ENCODE peak calls at places on chromosomes 4 and X, in eight cellular contexts. One of them, this sample, is unnamed.

GRCh38 chr4:40976343-40976742 is 226.6 kb downstream of the NSUN7 start:
- DNase-seq in right lobe of liver: no peak
- DNase-seq in HFF-Myc: no peak
- DNase-seq in AG20443: peak
- DNase-seq in HS-27A: no peak
- DNase-seq in A549: peak
- DNase-seq in endothelial cell: peak
- DNase-seq in IMR-90: peak
- DNase-seq in this sample: peak

GRCh38 chrX:70554948-70555347 is 110.3 kb downstream of the DLG3 start:
- DNase-seq in right lobe of liver: no peak
- DNase-seq in HFF-Myc: no peak
- DNase-seq in AG20443: no peak
- DNase-seq in HS-27A: no peak
- DNase-seq in A549: no peak
- DNase-seq in endothelial cell: no peak
- DNase-seq in IMR-90: no peak
- DNase-seq in this sample: no peak

GRCh38 chr4:177964061-177964460 is 521.8 kb upstream of the AGA start:
- DNase-seq in right lobe of liver: no peak
- DNase-seq in HFF-Myc: no peak
- DNase-seq in AG20443: no peak
- DNase-seq in HS-27A: peak
- DNase-seq in A549: no peak
- DNase-seq in endothelial cell: no peak
- DNase-seq in IMR-90: peak
- DNase-seq in this sample: no peak

GRCh38 chr4:188934320-188934975 is 795.2 kb downstream of the TRIML1 start:
- DNase-seq in right lobe of liver: no peak
- DNase-seq in HFF-Myc: no peak
- DNase-seq in AG20443: no peak
- DNase-seq in HS-27A: no peak
- DNase-seq in A549: no peak
- DNase-seq in endothelial cell: no peak
- DNase-seq in IMR-90: peak
- DNase-seq in this sample: peak

GRCh38 chr4:74632634-74633033 is 161.7 kb downstream of the BTC start:
- DNase-seq in right lobe of liver: peak
- DNase-seq in HFF-Myc: peak
- DNase-seq in AG20443: no peak
- DNase-seq in HS-27A: peak
- DNase-seq in A549: no peak
- DNase-seq in endothelial cell: no peak
- DNase-seq in IMR-90: peak
- DNase-seq in this sample: peak

GRCh38 chr4:122826596-122827257 is at the start of gene FGF2:
- DNase-seq in right lobe of liver: peak
- DNase-seq in HFF-Myc: no peak
- DNase-seq in AG20443: peak
- DNase-seq in HS-27A: no peak
- DNase-seq in A549: peak
- DNase-seq in endothelial cell: peak
- DNase-seq in IMR-90: peak
- DNase-seq in this sample: peak

GRCh38 chrX:130082244-130083106 is 27.8 kb downstream of the ELF4 start:
- DNase-seq in right lobe of liver: peak
- DNase-seq in HFF-Myc: no peak
- DNase-seq in AG20443: peak
- DNase-seq in HS-27A: no peak
- DNase-seq in A549: no peak
- DNase-seq in endothelial cell: no peak
- DNase-seq in IMR-90: no peak
- DNase-seq in this sample: peak

GRCh38 chrX:9352683-9353430 is 112.0 kb upstream of the TBL1X start:
- DNase-seq in right lobe of liver: no peak
- DNase-seq in HFF-Myc: no peak
- DNase-seq in AG20443: peak
- DNase-seq in HS-27A: no peak
- DNase-seq in A549: no peak
- DNase-seq in endothelial cell: no peak
- DNase-seq in IMR-90: peak
- DNase-seq in this sample: peak

GRCh38 chr4:81493895-81494490 is 22.3 kb upstream of the RASGEF1B start:
- DNase-seq in right lobe of liver: no peak
- DNase-seq in HFF-Myc: no peak
- DNase-seq in AG20443: no peak
- DNase-seq in HS-27A: no peak
- DNase-seq in A549: no peak
- DNase-seq in endothelial cell: no peak
- DNase-seq in IMR-90: no peak
- DNase-seq in this sample: peak

GRCh38 chr4:104677122-104677521 is 182.4 kb upstream of the CXXC4 start:
- DNase-seq in right lobe of liver: no peak
- DNase-seq in HFF-Myc: no peak
- DNase-seq in AG20443: no peak
- DNase-seq in HS-27A: no peak
- DNase-seq in A549: no peak
- DNase-seq in endothelial cell: no peak
- DNase-seq in IMR-90: no peak
- DNase-seq in this sample: no peak

GRCh38 chrX:1468250-1468772 is 15.6 kb upstream of the ASMTL start:
- DNase-seq in right lobe of liver: no peak
- DNase-seq in HFF-Myc: no peak
- DNase-seq in AG20443: peak
- DNase-seq in HS-27A: no peak
- DNase-seq in A549: peak
- DNase-seq in endothelial cell: no peak
- DNase-seq in IMR-90: no peak
- DNase-seq in this sample: peak

GRCh38 chr4:185318679-185319078 is 77.0 kb downstream of the LRP2BP start:
- DNase-seq in right lobe of liver: no peak
- DNase-seq in HFF-Myc: no peak
- DNase-seq in AG20443: no peak
- DNase-seq in HS-27A: no peak
- DNase-seq in A549: no peak
- DNase-seq in endothelial cell: no peak
- DNase-seq in IMR-90: no peak
- DNase-seq in this sample: peak

GRCh38 chr4:30792616-30793015 is 72.4 kb downstream of the PCDH7 start:
- DNase-seq in right lobe of liver: no peak
- DNase-seq in HFF-Myc: no peak
- DNase-seq in AG20443: no peak
- DNase-seq in HS-27A: no peak
- DNase-seq in A549: no peak
- DNase-seq in endothelial cell: no peak
- DNase-seq in IMR-90: no peak
- DNase-seq in this sample: peak

GRCh38 chr4:48801739-48802138 is 21.7 kb upstream of the FRYL start:
- DNase-seq in right lobe of liver: no peak
- DNase-seq in HFF-Myc: no peak
- DNase-seq in AG20443: no peak
- DNase-seq in HS-27A: no peak
- DNase-seq in A549: no peak
- DNase-seq in endothelial cell: no peak
- DNase-seq in IMR-90: no peak
- DNase-seq in this sample: no peak

GRCh38 chr4:111048316-111048715 is 425.4 kb upstream of the PITX2 start:
- DNase-seq in right lobe of liver: no peak
- DNase-seq in HFF-Myc: no peak
- DNase-seq in AG20443: no peak
- DNase-seq in HS-27A: no peak
- DNase-seq in A549: no peak
- DNase-seq in endothelial cell: no peak
- DNase-seq in IMR-90: no peak
- DNase-seq in this sample: no peak

GRCh38 chrX:19640063-19640462 is 124.8 kb upstream of the MAP3K15 start:
- DNase-seq in right lobe of liver: no peak
- DNase-seq in HFF-Myc: no peak
- DNase-seq in AG20443: no peak
- DNase-seq in HS-27A: no peak
- DNase-seq in A549: no peak
- DNase-seq in endothelial cell: no peak
- DNase-seq in IMR-90: no peak
- DNase-seq in this sample: no peak

GRCh38 chrX:20067709-20068315 is 48.9 kb downstream of the MAP7D2 start:
- DNase-seq in right lobe of liver: peak
- DNase-seq in HFF-Myc: peak
- DNase-seq in AG20443: peak
- DNase-seq in HS-27A: peak
- DNase-seq in A549: peak
- DNase-seq in endothelial cell: no peak
- DNase-seq in IMR-90: peak
- DNase-seq in this sample: peak

This sample was measured in choroid plexus epithelial cell.